ENCODE peak calls at places on chromosomes 3 and 15, in eight cellular contexts. J is activated CD4-positive, alpha-beta memory T cell treated with anti-CD3 and anti-CD28 coated beads, Interleukin-2, amount 10 ng/mL, durations not matched to agents 7 days and 5 days; A is HFFc6; V is KBM-7; U is Daoy; B is sciatic nerve; R is cardiac muscle cell; Z is MV-4-11. F is an unnamed sample.

GRCh38 chr3:45642731-45643152 is 46.5 kb upstream of the SACM1L start:
- DNase-seq in B (no peak), V (peak; percentile 57), R (peak; percentile 54), Z (peak; percentile 50), A (peak; percentile 35), U (peak; percentile 40), J (no peak), F (no peak)

GRCh38 chr3:46876313-46877300 is 914 bp upstream of the PTH1R start:
- DNase-seq in V (no peak), R (no peak), B (no peak), U (no peak), A (no peak), Z (no peak), J (no peak), F (no peak)

GRCh38 chr3:177615015-177615414 is 417.7 kb upstream of the TBL1XR1 start:
- DNase-seq in U (peak; percentile 91), A (peak; percentile 14), R (peak; percentile 99), J (no peak), B (peak; percentile 92), Z (peak; percentile 92), V (peak; percentile 95), F (no peak)

GRCh38 chr15:73844356-73844755 is 29.0 kb upstream of the TBC1D21 start:
- DNase-seq in R (peak; percentile 44), B (no peak), J (no peak), Z (no peak), U (peak; percentile 26), A (no peak), V (no peak), F (no peak)

GRCh38 chr15:64623347-64624024 is 151.9 kb downstream of the RBPMS2 start:
- DNase-seq in R (no peak), U (no peak), Z (no peak), J (peak; percentile 26), B (no peak), A (no peak), V (no peak), F (no peak)

GRCh38 chr3:188335656-188336055 is 181.7 kb downstream of the LPP start:
- DNase-seq in J (no peak), V (no peak), Z (no peak), R (no peak), U (no peak), B (no peak), A (no peak), F (no peak)

GRCh38 chr3:177102526-177102925 is 94.8 kb downstream of the TBL1XR1 start:
- DNase-seq in R (peak; percentile 90), A (no peak), Z (no peak), V (no peak), U (no peak), B (no peak), J (no peak), F (no peak)

GRCh38 chr3:156661158-156661557 is 13.2 kb upstream of the TIPARP start:
- DNase-seq in B (no peak), A (no peak), R (no peak), U (no peak), J (no peak), V (no peak), Z (peak; percentile 80), F (no peak)

GRCh38 chr3:54071596-54071995 is 50.8 kb upstream of the CACNA2D3 start:
- DNase-seq in Z (no peak), A (no peak), V (no peak), U (peak; percentile 6), J (no peak), R (peak; percentile 39), B (no peak), F (no peak)

GRCh38 chr3:39933986-39934693 is 124.7 kb downstream of the MYRIP start:
- DNase-seq in J (no peak), R (no peak), B (no peak), V (no peak), Z (no peak), U (no peak), A (no peak), F (no peak)

GRCh38 chr15:67359431-67360082 is 105.0 kb downstream of the IQCH start:
- DNase-seq in R (no peak), V (no peak), B (no peak), U (no peak), A (no peak), J (no peak), Z (no peak), F (no peak)

GRCh38 chr3:53045107-53045783 is 628 bp downstream of the SFMBT1 start:
- DNase-seq in A (peak; percentile 23), J (peak; percentile 60), R (peak; percentile 69), V (no peak), B (peak; percentile 72), U (peak; percentile 55), Z (peak; percentile 40), F (peak; percentile 42)

GRCh38 chr3:126212629-126213375 is 32.4 kb upstream of the ALDH1L1 start:
- DNase-seq in A (peak; percentile 38), B (peak; percentile 65), V (peak; percentile 33), J (no peak), Z (no peak), U (peak; percentile 74), R (peak; percentile 79), F (no peak)

GRCh38 chr3:131883711-131884407 is 151.0 kb downstream of the CPNE4 start:
- DNase-seq in R (no peak), A (peak; percentile 16), B (no peak), J (no peak), Z (no peak), V (no peak), U (no peak), F (no peak)

GRCh38 chr3:71658131-71658530 is 67.1 kb downstream of the EIF4E3 start:
- DNase-seq in U (peak; percentile 77), B (peak; percentile 75), A (no peak), Z (no peak), R (peak; percentile 69), V (no peak), J (no peak), F (no peak)

GRCh38 chr15:88664151-88664778 is 25.4 kb downstream of the ISG20 start:
- DNase-seq in R (peak; percentile 38), U (no peak), Z (peak; percentile 12), J (peak; percentile 53), V (peak; percentile 51), A (no peak), B (peak; percentile 56), F (no peak)

GRCh38 chr3:23002846-23003800 is 200.0 kb upstream of the UBE2E2 start:
- DNase-seq in A (no peak), Z (no peak), J (no peak), U (peak; percentile 26), B (peak; percentile 78), V (peak; percentile 4), R (peak; percentile 73), F (no peak)

GRCh38 chr3:64741344-64741743 is 53.5 kb upstream of the ADAMTS9 start:
- DNase-seq in V (no peak), U (no peak), B (peak; percentile 65), A (no peak), J (no peak), Z (no peak), R (peak; percentile 93), F (no peak)

GRCh38 chr15:70921297-70921696 is 28.7 kb downstream of the LRRC49 start:
- DNase-seq in A (no peak), Z (no peak), V (no peak), J (no peak), U (no peak), B (no peak), R (peak; percentile 13), F (no peak)

GRCh38 chr3:194135806-194136518 is at the start of gene HES1:
- DNase-seq in R (peak; percentile 98), V (peak; percentile 89), Z (peak; percentile 82), A (peak; percentile 98), J (peak; percentile 71), B (peak; percentile 94), U (peak; percentile 99), F (peak; percentile 94)

GRCh38 chr15:25171856-25172687 is 217.3 kb downstream of the SNRPN start:
- DNase-seq in B (peak; percentile 32), U (no peak), Z (no peak), J (peak; percentile 7), A (no peak), R (no peak), V (no peak), F (no peak)

GRCh38 chr3:160921020-160921635 is 165.1 kb downstream of the PPM1L start:
- DNase-seq in B (no peak), U (peak; percentile 50), Z (no peak), V (peak; percentile 47), J (no peak), R (peak; percentile 64), A (peak; percentile 54), F (peak; percentile 28)

GRCh38 chr3:37072892-37073291 is 79.6 kb downstream of the MLH1 start:
- DNase-seq in J (no peak), U (peak; percentile 75), Z (peak; percentile 54), R (peak; percentile 94), A (peak; percentile 65), B (no peak), V (peak; percentile 85), F (peak; percentile 42)

F was measured in amniotic stem cell.